ENCODE peak calls at places on chromosomes 12 and 14, in seven cellular contexts. R is M059J, W is psoas muscle, X is kidney epithelial cell, E is fibroblast of mammary gland, P is glutamatergic neuron, A is Caki2. N is an unnamed sample.
A peak's percentile ranks its signal among the peaks of the same experiment; 100 is the strongest.

GRCh38 chr12:113203852-113204760 is 17.2 kb upstream of the TPCN1 start:
- DNase-seq in A (no peak), R (peak; percentile 21), P (no peak), W (no peak), E (no peak), X (no peak), N (peak; percentile 54)

GRCh38 chr12:113862570-113863454 is 103.3 kb downstream of the RBM19 start:
- DNase-seq in W (no peak), X (peak; percentile 63), E (peak; percentile 67), R (peak; percentile 85), A (no peak), P (no peak), N (peak; percentile 57)

GRCh38 chr12:115213538-115213961 is 529.6 kb upstream of the TBX3 start:
- DNase-seq in R (no peak), X (no peak), W (no peak), E (no peak), P (peak; percentile 59), A (no peak), N (no peak)

GRCh38 chr12:124581792-124582424 is 14.5 kb upstream of the NCOR2 start:
- DNase-seq in P (no peak), W (no peak), A (no peak), X (no peak), E (no peak), R (no peak), N (no peak)

GRCh38 chr12:92444763-92445162 is 258.0 kb upstream of the PLEKHG7 start:
- DNase-seq in R (no peak), X (no peak), W (no peak), A (no peak), P (no peak), E (no peak), N (no peak)

GRCh38 chr14:97824218-97824617 is 1027.0 kb downstream of the VRK1 start:
- DNase-seq in W (no peak), X (no peak), E (no peak), A (no peak), P (no peak), R (no peak), N (no peak)

GRCh38 chr12:106282457-106283097 is 20.0 kb upstream of the TCP11L2 start:
- DNase-seq in W (peak; percentile 59), A (no peak), X (no peak), P (peak; percentile 47), E (peak; percentile 84), R (peak; percentile 47), N (peak; percentile 67)

GRCh38 chr14:63277784-63278183 is 41.0 kb downstream of the GPHB5 start:
- DNase-seq in R (no peak), E (no peak), A (no peak), X (no peak), P (no peak), W (no peak), N (no peak)

GRCh38 chr12:108115123-108115745 is 13.9 kb upstream of the WSCD2 start:
- DNase-seq in W (no peak), P (no peak), X (no peak), R (no peak), A (no peak), E (no peak), N (no peak)